ENCODE peak calls at places on chromosomes 2 and 18, in nine cellular contexts. E is left ventricle myocardium inferior, M is WERI-Rb-1, K is H9, V is psoas muscle, J is stomach, L is neural progenitor cell, Z is SK-N-SH, G is Peyer's patch. W is an unnamed sample. For H3K9me3 and H3K27me3, the result is how much of the 10 kb centered on the place peaks cover.

GRCh38 chr2:69224495-69224803 is 162.6 kb downstream of the GFPT1 start:
- DNase-seq in E (no peak), V (no peak), Z (no peak), J (no peak), G (no peak), L (no peak), M (no peak), K (no peak), W (no peak)

GRCh38 chr2:108417254-108417653 is 31.8 kb upstream of the GCC2 start:
- DNase-seq in J (peak), L (no peak), Z (no peak), V (no peak), E (no peak), M (no peak), G (peak), K (peak), W (no peak)

GRCh38 chr2:96163768-96164429 is 18.7 kb upstream of the DUSP2 start:
- DNase-seq in L (no peak), J (no peak), E (no peak), Z (no peak), V (no peak), M (no peak), K (no peak), G (peak), W (no peak)

GRCh38 chr2:44126106-44126797 is 42.4 kb upstream of the PPM1B start:
- DNase-seq in G (no peak), E (no peak), V (no peak), J (no peak), Z (no peak), M (no peak), L (no peak), K (no peak), W (no peak)

GRCh38 chr2:118634876-118635275 is 212.6 kb downstream of the EN1 start:
- DNase-seq in E (no peak), L (no peak), M (no peak), K (no peak), Z (no peak), V (no peak), G (no peak), J (no peak), W (no peak)

GRCh38 chr2:182301093-182301492 is 125.7 kb downstream of the PDE1A start:
- DNase-seq in J (no peak), L (no peak), M (no peak), Z (no peak), V (no peak), G (no peak), E (no peak), K (no peak), W (no peak)

GRCh38 chr2:33363599-33364300 is 112.7 kb upstream of the RASGRP3 start:
- DNase-seq in M (no peak), E (no peak), J (no peak), G (no peak), L (no peak), V (no peak), Z (no peak), K (no peak), W (no peak)

GRCh38 chr18:61694236-61694635 is 198.6 kb downstream of the RNF152 start:
- DNase-seq in G (no peak), V (no peak), J (no peak), L (no peak), Z (no peak), M (no peak), E (no peak), K (no peak), W (no peak)

GRCh38 chr18:59877366-59877765 is 22.4 kb upstream of the PMAIP1 start:
- DNase-seq in E (no peak), L (no peak), Z (no peak), K (no peak), G (no peak), V (no peak), M (no peak), J (no peak), W (no peak)

GRCh38 chr2:73163522-73164367 is 38.6 kb upstream of the NOTO start:
- DNase-seq in J (peak), G (peak), M (peak), L (peak), V (peak), K (peak), Z (peak), E (peak), W (peak)

GRCh38 chr2:127661949-127662510 is 13.3 kb downstream of the LIMS2 start:
- DNase-seq in L (no peak), V (peak), G (peak), Z (no peak), K (no peak), M (no peak), J (no peak), E (no peak), W (no peak)

GRCh38 chr2:66576381-66577330 is 141.7 kb downstream of the MEIS1 start:
- DNase-seq in Z (no peak), M (no peak), G (no peak), V (peak), E (no peak), L (peak), J (no peak), K (peak), W (peak)

GRCh38 chr2:195695002-195695631 is 38.1 kb downstream of the SLC39A10 start:
- DNase-seq in K (peak), L (no peak), V (no peak), G (no peak), M (no peak), J (no peak), Z (no peak), E (no peak), W (no peak)
- H3K9me3 ChIP-seq in K (under half), L (under half), V (under half), G (under half), M (under half), J (under half), Z (under half), E (under half), W (under half)

DNA sequence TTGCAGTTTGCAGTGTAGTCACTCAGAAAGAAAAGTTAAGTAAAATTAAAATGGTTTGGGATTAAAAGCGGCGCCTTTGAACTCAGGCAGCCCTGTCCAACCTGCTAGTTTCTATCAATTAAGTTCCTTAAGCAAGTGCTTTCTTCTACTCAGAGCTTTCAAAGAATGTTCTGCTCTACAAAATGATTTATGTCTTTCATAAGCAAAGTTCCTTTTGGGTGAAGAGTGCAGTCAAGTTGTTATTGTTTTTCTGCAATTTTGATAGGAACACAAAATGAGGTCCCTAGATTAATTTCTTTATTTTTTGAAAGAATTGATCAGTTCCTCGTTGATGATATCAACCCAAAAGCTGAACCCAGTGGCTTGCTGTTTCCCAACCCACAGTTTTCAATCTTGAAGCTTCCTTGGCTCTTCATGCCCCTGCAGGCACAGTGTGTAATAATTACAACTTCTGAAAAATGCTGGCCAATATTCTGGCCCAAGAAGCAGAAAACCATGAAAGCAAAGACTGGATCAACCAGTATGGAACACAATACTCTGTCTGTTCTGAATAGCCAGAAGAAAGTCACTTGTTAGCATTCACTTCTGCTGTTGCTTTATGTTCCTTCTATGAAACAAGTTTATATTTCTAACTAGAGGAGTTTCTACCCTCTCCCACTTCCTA is 89.1 kb downstream of the TGIF1 start:
- DNase-seq in V (no peak), M (no peak), Z (no peak), L (no peak), K (no peak), G (no peak), J (no peak), E (no peak), W (no peak)
- TF ChIP-seq CTCF in V (no peak), M (no peak), Z (no peak), L (no peak), K (no peak), G (no peak), J (no peak), E (no peak), W (no peak)

GRCh38 chr2:236240228-236240990 is 23.8 kb downstream of the ASB18 start:
- DNase-seq in M (no peak), J (no peak), E (peak), G (no peak), Z (no peak), V (peak), L (peak), K (no peak), W (no peak)
- H3K27me3 ChIP-seq in M (half or more), J (half or more), E (half or more), G (under half), Z (under half), V (under half), L (under half), K (under half), W (under half)

GRCh38 chr2:20333738-20334137 is 16.9 kb downstream of the PUM2 start:
- DNase-seq in V (no peak), Z (no peak), E (no peak), L (no peak), M (no peak), J (no peak), G (no peak), K (no peak), W (no peak)
- H3K9me3 ChIP-seq in V (under half), Z (under half), E (under half), L (under half), M (under half), J (under half), G (under half), K (under half), W (under half)

GRCh38 chr2:212863185-212863588 is 288.2 kb downstream of the IKZF2 start:
- DNase-seq in V (no peak), J (peak), K (peak), L (peak), E (no peak), M (peak), G (peak), Z (peak), W (peak)
- TF ChIP-seq CTCF in V (peak), J (no peak), K (peak), L (peak), E (peak), M (peak), G (peak), Z (peak), W (peak)

DNA sequence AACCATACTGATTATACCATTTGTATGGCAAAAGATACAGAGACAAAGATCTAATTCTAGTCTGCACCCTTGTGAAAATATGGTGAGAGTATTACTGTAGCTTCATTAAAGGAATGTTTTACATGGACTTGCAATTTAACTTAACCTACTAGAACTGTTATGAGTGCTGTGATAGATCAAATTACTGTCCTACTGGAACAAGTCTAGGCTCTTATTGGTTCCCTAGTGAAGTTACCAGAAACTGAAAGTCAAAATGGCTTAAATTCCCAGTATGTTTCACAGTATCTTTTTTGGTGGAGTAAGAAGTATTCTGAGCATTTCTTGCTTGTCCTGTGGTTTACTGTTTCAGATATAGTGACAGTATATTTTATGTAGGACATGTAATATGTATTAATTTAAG is 3.8 kb upstream of the TBR1 start:
- DNase-seq in J (no peak), E (no peak), G (no peak), Z (no peak), M (no peak), L (no peak), V (no peak), K (no peak), W (no peak)
- H3K27me3 ChIP-seq in J (under half), E (under half), G (under half), Z (under half), M (under half), L (half or more), V (under half), K (under half), W (under half)

W was measured in colonic mucosa.